ENCODE peak calls at places on chromosomes 13 and 19, in eight cellular contexts. K, J, L, E, B, G, R and P are unnamed samples.

GRCh38 chr19:48186541-48186991 is 16.1 kb downstream of the ZSWIM9 start:
- DNase-seq in B (no peak), K (no peak), L (no peak), G (no peak), J (no peak), R (no peak), E (no peak), P (no peak)

GRCh38 chr19:13103961-13104847 is 1.5 kb upstream of the LYL1 start:
- DNase-seq in B (peak), K (no peak), E (peak), J (no peak), R (no peak), G (no peak), L (peak), P (peak)

GRCh38 chr19:12954150-12954962 is 2.7 kb downstream of the GADD45GIP1 start:
- DNase-seq in E (no peak), J (no peak), G (no peak), R (no peak), B (no peak), L (no peak), K (no peak), P (no peak)

GRCh38 chr19:19820774-19821315 is 705 bp downstream of the ZNF506 start:
- DNase-seq in B (no peak), G (no peak), L (no peak), E (no peak), R (no peak), J (no peak), K (no peak), P (no peak)

GRCh38 chr13:28173793-28174192 is 35.4 kb downstream of the PAN3 start:
- DNase-seq in B (no peak), R (no peak), G (no peak), K (no peak), E (no peak), J (no peak), L (no peak), P (no peak)

GRCh38 chr13:46341112-46341711 is 45.8 kb downstream of the RUBCNL start:
- DNase-seq in L (no peak), R (no peak), G (no peak), E (no peak), K (no peak), J (no peak), B (no peak), P (no peak)

GRCh38 chr13:48858523-48858922 is 117.2 kb upstream of the FNDC3A start:
- DNase-seq in E (no peak), L (no peak), G (no peak), B (no peak), J (no peak), R (no peak), K (no peak), P (no peak)

GRCh38 chr13:24737042-24737441 is 26.9 kb upstream of the RNF17 start:
- DNase-seq in L (no peak), R (no peak), E (no peak), K (no peak), J (no peak), G (no peak), B (peak), P (no peak)

GRCh38 chr19:794989-795658 is 2.1 kb upstream of the PTBP1 start:
- DNase-seq in K (no peak), R (no peak), E (no peak), J (no peak), B (peak), L (no peak), G (no peak), P (no peak)

GRCh38 chr19:55690109-55690768 is 15.2 kb downstream of the EPN1 start:
- DNase-seq in J (no peak), E (peak), L (no peak), B (no peak), K (no peak), R (no peak), G (no peak), P (no peak)

GRCh38 chr19:16458391-16459128 is 13.2 kb downstream of the EPS15L1 start:
- DNase-seq in L (no peak), J (no peak), R (no peak), E (no peak), B (no peak), K (no peak), G (peak), P (no peak)

GRCh38 chr13:41514853-41515395 is 57.6 kb downstream of the RGCC start:
- DNase-seq in B (no peak), K (no peak), J (no peak), L (no peak), E (no peak), G (no peak), R (no peak), P (no peak)

GRCh38 chr19:11421607-11422098 is 2.5 kb upstream of the RGL3 start:
- DNase-seq in R (no peak), G (no peak), K (no peak), L (no peak), B (peak), J (no peak), E (peak), P (peak)

GRCh38 chr19:40798997-40799557 is at the start of gene EGLN2:
- DNase-seq in B (peak), J (no peak), L (no peak), G (no peak), K (no peak), E (no peak), R (no peak), P (no peak)

GRCh38 chr13:47256618-47257017 is 359.8 kb upstream of the HTR2A start:
- DNase-seq in E (no peak), R (no peak), K (no peak), B (no peak), G (no peak), L (no peak), J (no peak), P (no peak)

GRCh38 chr13:46168341-46168740 is 13.6 kb downstream of the LCP1 start:
- DNase-seq in B (no peak), G (no peak), E (peak), R (peak), J (no peak), K (peak), L (no peak), P (no peak)

GRCh38 chr19:1746401-1747284 is 6.7 kb upstream of the ONECUT3 start:
- DNase-seq in J (peak), K (no peak), B (no peak), G (no peak), L (no peak), E (no peak), R (no peak), P (peak)

GRCh38 chr13:73602295-73602694 is 531.9 kb downstream of the KLF12 start:
- DNase-seq in K (no peak), G (peak), L (no peak), J (peak), E (no peak), B (peak), R (no peak), P (no peak)

GRCh38 chr19:2168619-2169424 is 5.1 kb downstream of the DOT1L start:
- DNase-seq in J (peak), R (peak), K (peak), E (peak), L (no peak), G (peak), B (no peak), P (peak)

GRCh38 chr13:93224545-93224944 is 2.1 kb upstream of the GPC6 start:
- DNase-seq in G (peak), J (no peak), L (no peak), E (no peak), R (no peak), K (no peak), B (peak), P (no peak)

GRCh38 chr13:47426126-47426849 is 529.4 kb upstream of the HTR2A start:
- DNase-seq in B (no peak), L (no peak), E (no peak), G (no peak), R (no peak), J (no peak), K (peak), P (no peak)

GRCh38 chr13:47897411-47898050 is 103.5 kb downstream of the SUCLA2 start:
- DNase-seq in L (no peak), B (peak), G (peak), J (no peak), E (no peak), K (peak), R (no peak), P (no peak)

GRCh38 chr13:101211261-101211660 is 205.0 kb downstream of the NALCN start:
- DNase-seq in R (no peak), K (no peak), G (no peak), L (no peak), B (no peak), E (no peak), J (no peak), P (no peak)

GRCh38 chr13:76723551-76724232 is 162.5 kb downstream of the KCTD12 start:
- DNase-seq in J (no peak), R (no peak), E (no peak), K (no peak), G (no peak), L (no peak), B (peak), P (no peak)

GRCh38 chr13:75400775-75401174 is 81.2 kb downstream of the TBC1D4 start:
- DNase-seq in R (no peak), E (no peak), B (no peak), K (no peak), J (no peak), G (peak), L (no peak), P (no peak)

GRCh38 chr13:60431108-60431700 is 34.2 kb downstream of the TDRD3 start:
- DNase-seq in R (no peak), K (no peak), L (no peak), E (no peak), B (peak), J (peak), G (peak), P (no peak)

GRCh38 chr19:50432221-50432626 is 468 bp upstream of the MYBPC2 start:
- DNase-seq in E (no peak), K (no peak), B (peak), R (no peak), J (no peak), L (no peak), G (no peak), P (no peak)
- TF ChIP-seq POLR2AphosphoS5 in E (no peak), K (no peak), B (no peak), R (no peak), J (no peak), L (no peak), G (no peak), P (no peak)

GRCh38 chr13:31885994-31886393 is 145.6 kb upstream of the FRY start:
- DNase-seq in B (no peak), J (no peak), G (no peak), L (no peak), E (no peak), K (no peak), R (no peak), P (no peak)
- TF ChIP-seq POLR2AphosphoS5 in B (no peak), J (no peak), G (no peak), L (no peak), E (no peak), K (no peak), R (no peak), P (no peak)

GRCh38 chr13:21067794-21068193 is 6.4 kb upstream of the LATS2 start:
- DNase-seq in G (no peak), J (no peak), B (no peak), K (no peak), L (no peak), E (no peak), R (no peak), P (no peak)

GRCh38 chr13:21071894-21072293 is 10.5 kb upstream of the LATS2 start:
- DNase-seq in R (no peak), J (no peak), G (no peak), B (no peak), K (no peak), E (no peak), L (no peak), P (no peak)

GRCh38 chr13:21074601-21075302 is 13.4 kb upstream of the LATS2 start:
- DNase-seq in E (no peak), K (no peak), B (no peak), G (no peak), J (no peak), L (peak), R (no peak), P (no peak)

GRCh38 chr13:21069561-21070004 is 8.2 kb upstream of the LATS2 start:
- DNase-seq in J (no peak), E (no peak), B (no peak), R (no peak), K (no peak), G (peak), L (no peak), P (no peak)

GRCh38 chr13:21071015-21071414 is 9.6 kb upstream of the LATS2 start:
- DNase-seq in E (no peak), K (no peak), J (no peak), B (no peak), G (no peak), R (no peak), L (no peak), P (no peak)
- TF ChIP-seq POLR2AphosphoS5 in E (no peak), K (no peak), J (no peak), B (no peak), G (no peak), R (no peak), L (no peak), P (no peak)

GRCh38 chr13:111382877-111383276 is 62.4 kb downstream of the TEX29 start:
- DNase-seq in B (no peak), J (no peak), E (peak), L (no peak), R (no peak), K (no peak), G (no peak), P (peak)

GRCh38 chr13:111383591-111384440 is 63.4 kb downstream of the TEX29 start:
- DNase-seq in L (no peak), K (no peak), E (peak), J (no peak), B (no peak), R (no peak), G (no peak), P (peak)

GRCh38 chr13:111384441-111385181 is 64.2 kb downstream of the TEX29 start:
- DNase-seq in R (no peak), E (peak), L (no peak), K (no peak), G (no peak), J (no peak), B (no peak), P (peak)

GRCh38 chr13:111380431-111380830 is 60.0 kb downstream of the TEX29 start:
- DNase-seq in G (no peak), B (no peak), K (no peak), E (peak), R (no peak), J (no peak), L (no peak), P (peak)

GRCh38 chr13:111382411-111382810 is 62.0 kb downstream of the TEX29 start:
- DNase-seq in E (peak), L (no peak), K (no peak), G (no peak), R (no peak), B (no peak), J (no peak), P (peak)
- TF ChIP-seq POLR2AphosphoS5 in E (no peak), L (no peak), K (no peak), G (no peak), R (no peak), B (no peak), J (no peak), P (no peak)

GRCh38 chr19:35722897-35723296 is 5.1 kb downstream of the KMT2B start:
- DNase-seq in B (no peak), R (no peak), K (no peak), L (no peak), G (no peak), E (no peak), J (no peak), P (no peak)
- TF ChIP-seq POLR2AphosphoS5 in B (no peak), R (no peak), K (no peak), L (no peak), G (no peak), E (no peak), J (no peak), P (no peak)

GRCh38 chr13:26053418-26053980 is 1.7 kb upstream of the SHISA2 start:
- DNase-seq in B (no peak), J (no peak), R (no peak), E (no peak), K (no peak), G (no peak), L (no peak), P (no peak)

GRCh38 chr13:26048745-26049144 is 3.1 kb downstream of the SHISA2 start:
- DNase-seq in B (no peak), L (no peak), R (no peak), K (no peak), G (no peak), E (no peak), J (no peak), P (no peak)

GRCh38 chr13:26052136-26052736 is 420 bp upstream of the SHISA2 start:
- DNase-seq in G (no peak), R (no peak), E (no peak), L (no peak), K (no peak), B (peak), J (no peak), P (no peak)

GRCh38 chr13:26050568-26051230 is 1.1 kb downstream of the SHISA2 start:
- DNase-seq in E (no peak), R (no peak), B (peak), L (no peak), K (no peak), G (no peak), J (no peak), P (peak)

GRCh38 chr13:26051231-26052135 is at the start of gene SHISA2:
- DNase-seq in L (no peak), B (peak), R (peak), J (no peak), G (no peak), K (no peak), E (no peak), P (peak)
- TF ChIP-seq POLR2AphosphoS5 in L (no peak), B (peak), R (peak), J (no peak), G (no peak), K (no peak), E (peak), P (peak)